ENCODE peak calls at places on chromosomes 13 and 19, in four cellular contexts. J is IMR-90, P is H1, G is HepG2. T is an unnamed sample.

GRCh38 chr19:8552810-8553209 is 24.4 kb downstream of the MYO1F start:
- DNase-seq in J (peak), P (peak), G (peak), T (peak)

GRCh38 chr19:44732235-44733014 is 16.1 kb upstream of the BCL3 start:
- DNase-seq in G (no peak), P (no peak), J (no peak), T (no peak)

GRCh38 chr13:97856001-97856675 is 97.3 kb upstream of the IPO5 start:
- DNase-seq in G (no peak), J (no peak), P (no peak), T (no peak)

GRCh38 chr19:35714601-35715354 is 3.0 kb upstream of the KMT2B start:
- DNase-seq in P (no peak), J (no peak), G (peak), T (no peak)

GRCh38 chr19:51194527-51195315 is 30.2 kb upstream of the CD33 start:
- DNase-seq in P (no peak), J (no peak), G (no peak), T (no peak)

GRCh38 chr19:16197188-16197621 is 506 bp upstream of the AP1M1 start:
- DNase-seq in G (peak), J (peak), P (no peak), T (no peak)

GRCh38 chr19:15629003-15629880 is 11.5 kb upstream of the CYP4F3 start:
- DNase-seq in P (no peak), J (peak), G (peak), T (peak)

GRCh38 chr19:4821265-4821664 is 10.2 kb downstream of the TICAM1 start:
- DNase-seq in G (no peak), J (no peak), P (no peak), T (no peak)

GRCh38 chr19:3358919-3359849 is 7.2 kb upstream of the NFIC start:
- DNase-seq in G (no peak), P (no peak), J (peak), T (peak)

GRCh38 chr19:5547881-5548280 is 19.9 kb downstream of the TINCR start:
- DNase-seq in P (no peak), J (peak), G (peak), T (peak)

GRCh38 chr13:91245283-91245682 is 102.2 kb upstream of the MIR17HG start:
- DNase-seq in P (no peak), J (no peak), G (no peak), T (no peak)

GRCh38 chr13:25874064-25874737 is 177.6 kb downstream of the SHISA2 start:
- DNase-seq in G (no peak), J (no peak), P (no peak), T (no peak)

GRCh38 chr19:3699071-3699740 is 1.1 kb downstream of the PIP5K1C start:
- DNase-seq in G (no peak), P (no peak), J (peak), T (peak)

GRCh38 chr13:20301391-20302071 is 69.4 kb upstream of the GJB6 start:
- DNase-seq in G (no peak), P (no peak), J (no peak), T (no peak)

GRCh38 chr19:11092181-11092538 is 2.9 kb downstream of the LDLR start:
- DNase-seq in P (no peak), J (peak), G (peak), T (no peak)

GRCh38 chr19:14107581-14108461 is 9.7 kb downstream of the PRKACA start:
- DNase-seq in J (no peak), G (no peak), P (no peak), T (no peak)

GRCh38 chr13:76929975-76930374 is 18.3 kb upstream of the ACOD1 start:
- DNase-seq in P (no peak), G (no peak), J (no peak), T (no peak)

GRCh38 chr13:42380420-42381164 is 108.6 kb downstream of the AKAP11 start:
- DNase-seq in P (no peak), J (no peak), G (no peak), T (no peak)

GRCh38 chr19:13026478-13026999 is 31.3 kb downstream of the NFIX start:
- DNase-seq in J (peak), P (no peak), G (peak), T (no peak)

GRCh38 chr19:6481541-6482342 is at the start of gene DENND1C:
- DNase-seq in P (no peak), J (no peak), G (peak), T (peak)

GRCh38 chr13:32320528-32320927 is 5.2 kb downstream of the BRCA2 start:
- DNase-seq in P (no peak), J (no peak), G (peak), T (no peak)

GRCh38 chr13:33745370-33746324 is 72.3 kb upstream of the RFC3 start:
- DNase-seq in G (no peak), P (no peak), J (no peak), T (no peak)

GRCh38 chr19:55161571-55162322 is 4.2 kb upstream of the TNNI3 start:
- DNase-seq in J (no peak), G (no peak), P (no peak), T (no peak)

GRCh38 chr19:35525873-35526272 is 2.2 kb downstream of the SBSN start:
- DNase-seq in J (no peak), P (no peak), G (no peak), T (no peak)

GRCh38 chr13:110274687-110275086 is 32.3 kb downstream of the COL4A1 start:
- DNase-seq in J (no peak), G (no peak), P (no peak), T (no peak)

DNA sequence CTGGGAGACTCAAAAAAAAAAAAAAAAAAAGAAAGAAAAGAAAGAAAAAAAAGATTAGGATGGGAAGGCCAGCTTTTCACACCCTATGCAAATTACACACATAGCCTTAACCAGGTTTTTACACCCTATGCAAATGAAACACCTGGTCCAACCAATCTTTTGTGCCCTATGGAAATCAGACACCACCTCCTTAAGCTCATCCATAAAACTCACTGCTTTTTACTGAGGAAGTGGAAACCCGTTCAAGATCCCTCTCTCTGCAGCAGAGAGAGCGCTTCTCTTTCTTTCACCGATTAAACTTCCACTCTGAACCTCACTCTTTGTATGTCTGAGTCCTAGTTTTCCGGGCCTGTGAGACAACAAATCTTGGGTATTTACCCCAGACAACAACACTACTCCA is 25.3 kb upstream of the HOMER3 start:
- DNase-seq in P (no peak), J (no peak), G (no peak), T (no peak)
- H2AFZ ChIP-seq in P (peak), J (no peak), G (no peak), T (peak)

GRCh38 chr19:28577666-28578065 is 635.3 kb downstream of the UQCRFS1 start:
- DNase-seq in P (no peak), G (no peak), J (no peak), T (no peak)

GRCh38 chr19:28578208-28578607 is 634.7 kb downstream of the UQCRFS1 start:
- DNase-seq in G (no peak), P (no peak), J (no peak), T (no peak)

GRCh38 chr19:28575816-28576215 is 637.1 kb downstream of the UQCRFS1 start:
- DNase-seq in G (no peak), J (no peak), P (no peak), T (no peak)

GRCh38 chr19:28577199-28577598 is 635.8 kb downstream of the UQCRFS1 start:
- DNase-seq in J (no peak), P (no peak), G (no peak), T (no peak)

GRCh38 chr19:28574212-28574611 is 638.7 kb downstream of the UQCRFS1 start:
- DNase-seq in J (no peak), G (no peak), P (no peak), T (no peak)
- TF ChIP-seq MAFK in J (no peak), G (no peak), P (no peak), T (no peak)

GRCh38 chr19:1567116-1567847 is 843 bp downstream of the MEX3D start:
- DNase-seq in J (no peak), P (no peak), G (no peak), T (peak)
- H2AFZ ChIP-seq in J (peak), P (no peak), G (no peak), T (no peak)

GRCh38 chr13:51764184-51765141 is 39.5 kb downstream of the DHRS12 start:
- DNase-seq in P (no peak), G (peak), J (peak), T (no peak)
- TF ChIP-seq MAFK in P (no peak), G (no peak), J (no peak), T (no peak)

GRCh38 chr13:45049478-45049877 is 60.1 kb downstream of the GPALPP1 start:
- DNase-seq in J (no peak), P (no peak), G (no peak), T (no peak)

GRCh38 chr13:45048890-45049407 is 59.6 kb downstream of the GPALPP1 start:
- DNase-seq in P (no peak), J (no peak), G (no peak), T (no peak)

GRCh38 chr13:45042539-45042938 is 53.2 kb downstream of the GPALPP1 start:
- DNase-seq in G (no peak), J (no peak), P (no peak), T (no peak)

GRCh38 chr13:45047394-45048328 is 58.3 kb downstream of the GPALPP1 start:
- DNase-seq in G (peak), P (peak), J (peak), T (peak)

GRCh38 chr13:45046445-45046844 is 57.1 kb downstream of the GPALPP1 start:
- DNase-seq in G (no peak), J (no peak), P (no peak), T (no peak)
- H2AFZ ChIP-seq in G (peak), J (no peak), P (peak), T (peak)

DNA sequence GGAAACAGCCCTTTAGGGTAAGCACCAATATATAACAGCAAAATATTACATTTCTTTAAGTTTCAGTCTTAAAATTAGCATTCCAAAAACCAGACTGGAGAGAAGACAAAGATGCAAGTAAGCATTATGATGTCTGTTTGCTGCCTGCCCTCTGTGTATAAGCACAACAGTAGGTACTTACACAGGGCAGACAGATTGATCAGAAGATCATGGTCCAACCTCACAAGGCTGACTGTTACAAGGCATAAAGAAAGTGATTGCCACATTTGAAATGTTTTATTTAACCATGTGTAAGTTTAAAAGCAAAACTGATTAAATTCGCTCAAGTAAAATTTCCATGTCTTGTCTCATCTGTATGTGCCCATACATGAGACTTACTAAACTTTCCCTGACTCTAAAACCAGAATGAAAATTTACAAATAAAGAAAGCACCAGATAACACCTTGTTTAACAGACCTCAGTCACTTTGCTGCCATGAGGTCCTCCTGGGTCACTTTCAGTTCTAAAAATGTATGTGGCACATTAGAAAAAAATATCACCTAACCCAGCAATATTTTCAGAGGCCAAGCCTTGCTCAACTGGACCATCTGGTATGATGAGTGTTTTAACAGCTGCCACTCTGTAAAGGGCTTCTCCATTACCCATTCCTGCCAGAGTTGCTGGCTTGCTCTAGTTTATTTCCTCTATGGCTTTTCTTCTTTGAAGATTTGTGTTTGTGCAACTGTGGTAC is 297.0 kb downstream of the RBM26 start:
- DNase-seq in P (no peak), J (no peak), G (no peak), T (no peak)
- TF ChIP-seq MAFK in P (no peak), J (no peak), G (no peak), T (no peak)